ENCODE peak calls at places on chromosomes 6 and 20, in four cellular contexts. One of them, this sample, is unnamed.

GRCh38 chr6:8527818-8528217 is 92.5 kb upstream of the SLC35B3 start:
- DNase-seq in adrenal gland: no peak
- DNase-seq in PC-3: no peak
- DNase-seq in A673: no peak
- DNase-seq in this sample: no peak

GRCh38 chr20:19603390-19603753 is 154.7 kb upstream of the RIN2 start:
- DNase-seq in adrenal gland: no peak
- DNase-seq in PC-3: no peak
- DNase-seq in A673: no peak
- DNase-seq in this sample: no peak

GRCh38 chr20:56345911-56346310 is 12.9 kb upstream of the FAM210B start:
- DNase-seq in adrenal gland: no peak
- DNase-seq in PC-3: no peak
- DNase-seq in A673: peak
- DNase-seq in this sample: no peak

GRCh38 chr6:71410681-71411080 is 122.1 kb downstream of the OGFRL1 start:
- DNase-seq in adrenal gland: no peak
- DNase-seq in PC-3: no peak
- DNase-seq in A673: no peak
- DNase-seq in this sample: no peak

GRCh38 chr6:13014551-13015378 is 298.2 kb downstream of the PHACTR1 start:
- DNase-seq in adrenal gland: no peak
- DNase-seq in PC-3: no peak
- DNase-seq in A673: no peak
- DNase-seq in this sample: no peak

GRCh38 chr6:11364971-11365397 is 132.5 kb upstream of the NEDD9 start:
- DNase-seq in adrenal gland: peak
- DNase-seq in PC-3: no peak
- DNase-seq in A673: no peak
- DNase-seq in this sample: no peak

GRCh38 chr6:27126046-27126814 is 121.3 kb upstream of the PRSS16 start:
- DNase-seq in adrenal gland: no peak
- DNase-seq in PC-3: no peak
- DNase-seq in A673: no peak
- DNase-seq in this sample: no peak

GRCh38 chr6:98843274-98844243 is 9.2 kb downstream of the POU3F2 start:
- DNase-seq in adrenal gland: no peak
- DNase-seq in PC-3: no peak
- DNase-seq in A673: no peak
- DNase-seq in this sample: no peak

GRCh38 chr6:11356404-11357155 is 124.1 kb upstream of the NEDD9 start:
- DNase-seq in adrenal gland: peak
- DNase-seq in PC-3: no peak
- DNase-seq in A673: peak
- DNase-seq in this sample: no peak

GRCh38 chr20:33280775-33281174 is 2.2 kb upstream of the BPIFB1 start:
- DNase-seq in adrenal gland: no peak
- DNase-seq in PC-3: no peak
- DNase-seq in A673: no peak
- DNase-seq in this sample: no peak

GRCh38 chr6:26311385-26312095 is 53.5 kb upstream of the BTN3A2 start:
- DNase-seq in adrenal gland: no peak
- DNase-seq in PC-3: peak
- DNase-seq in A673: peak
- DNase-seq in this sample: peak

GRCh38 chr6:40542175-40542764 is 44.9 kb downstream of the LRFN2 start:
- DNase-seq in adrenal gland: no peak
- DNase-seq in PC-3: no peak
- DNase-seq in A673: no peak
- DNase-seq in this sample: no peak

GRCh38 chr6:153392156-153392555 is 261.1 kb upstream of the RGS17 start:
- DNase-seq in adrenal gland: no peak
- DNase-seq in PC-3: no peak
- DNase-seq in A673: peak
- DNase-seq in this sample: no peak

GRCh38 chr20:63740501-63741353 is 1.2 kb downstream of the SLC2A4RG start:
- DNase-seq in adrenal gland: peak
- DNase-seq in PC-3: peak
- DNase-seq in A673: peak
- DNase-seq in this sample: peak

GRCh38 chr20:34546751-34547181 is 11.8 kb upstream of the MAP1LC3A start:
- DNase-seq in adrenal gland: no peak
- DNase-seq in PC-3: no peak
- DNase-seq in A673: no peak
- DNase-seq in this sample: no peak

GRCh38 chr6:100370265-100370664 is 94.5 kb downstream of the SIM1 start:
- DNase-seq in adrenal gland: no peak
- DNase-seq in PC-3: peak
- DNase-seq in A673: peak
- DNase-seq in this sample: no peak

GRCh38 chr6:45420083-45420908 is 42.6 kb upstream of the SUPT3H start:
- DNase-seq in adrenal gland: no peak
- DNase-seq in PC-3: peak
- DNase-seq in A673: peak
- DNase-seq in this sample: peak

GRCh38 chr20:25019381-25020155 is 27.0 kb upstream of the APMAP start:
- DNase-seq in adrenal gland: no peak
- DNase-seq in PC-3: no peak
- DNase-seq in A673: no peak
- DNase-seq in this sample: no peak

GRCh38 chr6:142184332-142184731 is 37.3 kb downstream of the VTA1 start:
- DNase-seq in adrenal gland: no peak
- DNase-seq in PC-3: peak
- DNase-seq in A673: no peak
- DNase-seq in this sample: no peak

GRCh38 chr6:142192343-142192742 is 45.3 kb downstream of the VTA1 start:
- DNase-seq in adrenal gland: no peak
- DNase-seq in PC-3: no peak
- DNase-seq in A673: no peak
- DNase-seq in this sample: no peak

DNA sequence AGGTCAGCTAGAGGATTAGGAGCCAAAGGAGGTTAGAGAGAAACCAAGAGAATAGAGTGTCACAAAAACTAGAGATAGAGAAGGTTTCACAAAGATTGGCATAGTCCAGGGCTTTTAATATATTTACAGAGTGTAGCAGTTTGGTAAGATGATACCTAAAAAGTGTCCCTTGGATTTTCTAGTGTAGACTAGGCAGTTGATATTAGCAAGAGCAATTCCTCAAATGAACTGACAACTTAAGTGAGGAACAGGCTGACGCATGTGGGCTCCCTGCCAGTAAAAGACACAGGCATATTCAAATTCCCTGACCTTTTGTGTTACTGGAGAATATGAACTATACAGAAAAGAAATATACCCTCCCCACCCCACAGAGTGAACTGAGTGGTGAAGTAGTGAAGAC is 40.1 kb downstream of the VTA1 start:
- DNase-seq in adrenal gland: peak
- DNase-seq in PC-3: peak
- DNase-seq in A673: peak
- DNase-seq in this sample: no peak
- H3K27ac ChIP-seq in adrenal gland: no peak
- H3K27ac ChIP-seq in PC-3: no peak
- H3K27ac ChIP-seq in A673: no peak
- H3K27ac ChIP-seq in this sample: no peak

GRCh38 chr6:161437851-161438250 is 164.0 kb upstream of the AGPAT4 start:
- DNase-seq in adrenal gland: no peak
- DNase-seq in PC-3: peak
- DNase-seq in A673: no peak
- DNase-seq in this sample: no peak
- H3K27ac ChIP-seq in adrenal gland: no peak
- H3K27ac ChIP-seq in PC-3: peak
- H3K27ac ChIP-seq in A673: no peak
- H3K27ac ChIP-seq in this sample: no peak

GRCh38 chr6:90086517-90086916 is 192.2 kb downstream of the GJA10 start:
- DNase-seq in adrenal gland: no peak
- DNase-seq in PC-3: peak
- DNase-seq in A673: no peak
- DNase-seq in this sample: peak
- H3K27ac ChIP-seq in adrenal gland: no peak
- H3K27ac ChIP-seq in PC-3: peak
- H3K27ac ChIP-seq in A673: no peak
- H3K27ac ChIP-seq in this sample: peak

DNA sequence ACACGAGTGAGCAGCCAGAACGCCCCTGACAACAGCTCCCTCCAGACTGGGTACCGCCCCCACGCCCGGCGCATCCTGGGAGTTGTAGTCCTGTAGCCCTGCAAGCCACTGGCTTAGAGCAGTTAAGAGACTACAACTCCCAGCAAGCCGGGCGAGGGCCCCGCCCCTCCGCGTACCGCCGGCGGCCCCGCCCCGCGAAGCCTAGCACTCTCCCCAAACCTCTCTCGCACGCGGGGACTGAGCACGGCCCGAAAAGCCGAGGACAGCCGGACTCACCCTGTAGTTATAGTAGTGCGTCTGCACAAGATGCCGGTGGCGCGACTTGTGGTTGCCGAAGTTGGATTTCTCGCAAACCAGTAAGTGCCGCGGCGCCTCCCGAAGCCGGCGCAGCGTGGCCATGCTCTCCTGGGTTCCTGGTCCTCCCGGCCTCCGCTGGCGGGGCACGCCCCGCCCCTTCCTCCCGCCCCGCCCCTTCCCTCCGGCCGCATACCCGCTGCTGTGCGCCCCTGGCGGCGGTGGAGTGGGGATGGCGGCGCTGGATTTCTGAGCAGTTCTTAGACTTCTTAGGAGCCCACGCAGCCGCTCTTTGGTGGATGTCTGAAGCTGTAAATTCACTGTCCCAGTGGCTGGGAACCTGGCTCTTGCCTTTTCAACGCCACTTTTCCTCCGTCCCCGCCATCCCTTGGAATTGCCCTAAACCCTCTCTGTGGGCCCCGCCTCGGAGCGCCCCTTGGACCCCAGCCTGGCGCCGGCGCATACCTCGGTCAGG is at the start of gene RPP40:
- DNase-seq in adrenal gland: peak
- DNase-seq in PC-3: peak
- DNase-seq in A673: peak
- DNase-seq in this sample: peak
- H3K27ac ChIP-seq in adrenal gland: peak
- H3K27ac ChIP-seq in PC-3: peak
- H3K27ac ChIP-seq in A673: peak
- H3K27ac ChIP-seq in this sample: peak

GRCh38 chr6:150491131-150491795 is 108.4 kb upstream of the PLEKHG1 start:
- DNase-seq in adrenal gland: no peak
- DNase-seq in PC-3: peak
- DNase-seq in A673: no peak
- DNase-seq in this sample: peak

GRCh38 chr6:150491796-150492142 is 107.9 kb upstream of the PLEKHG1 start:
- DNase-seq in adrenal gland: no peak
- DNase-seq in PC-3: no peak
- DNase-seq in A673: no peak
- DNase-seq in this sample: no peak

GRCh38 chr6:150492507-150492906 is 107.2 kb upstream of the PLEKHG1 start:
- DNase-seq in adrenal gland: no peak
- DNase-seq in PC-3: peak
- DNase-seq in A673: no peak
- DNase-seq in this sample: peak

GRCh38 chr6:150492941-150493340 is 106.7 kb upstream of the PLEKHG1 start:
- DNase-seq in adrenal gland: no peak
- DNase-seq in PC-3: peak
- DNase-seq in A673: peak
- DNase-seq in this sample: peak

GRCh38 chr6:150490586-150490985 is 109.1 kb upstream of the PLEKHG1 start:
- DNase-seq in adrenal gland: no peak
- DNase-seq in PC-3: peak
- DNase-seq in A673: no peak
- DNase-seq in this sample: peak
- H3K27ac ChIP-seq in adrenal gland: no peak
- H3K27ac ChIP-seq in PC-3: peak
- H3K27ac ChIP-seq in A673: no peak
- H3K27ac ChIP-seq in this sample: no peak

GRCh38 chr6:30722280-30723112 is 2.3 kb downstream of the TUBB start:
- DNase-seq in adrenal gland: peak
- DNase-seq in PC-3: peak
- DNase-seq in A673: peak
- DNase-seq in this sample: no peak
- H3K27ac ChIP-seq in adrenal gland: peak
- H3K27ac ChIP-seq in PC-3: peak
- H3K27ac ChIP-seq in A673: peak
- H3K27ac ChIP-seq in this sample: peak

DNA sequence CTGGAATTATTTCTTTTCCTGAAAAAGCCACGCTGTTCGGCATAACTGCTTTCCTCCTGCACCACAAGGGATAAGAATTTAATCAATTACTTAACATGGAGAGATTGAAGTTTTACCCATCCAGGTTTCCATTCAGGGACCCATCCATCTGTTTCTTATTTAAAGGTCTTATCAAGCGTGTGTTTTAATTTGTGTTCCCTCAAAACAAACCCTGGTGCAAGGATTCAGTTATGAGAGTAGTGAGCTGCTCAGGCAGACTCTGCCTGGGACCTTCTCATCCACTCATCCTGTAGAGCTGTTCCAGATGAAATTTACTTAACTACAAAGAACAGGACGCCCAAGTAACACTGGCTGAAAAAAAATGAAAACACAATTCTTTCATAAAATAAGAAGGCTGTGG is 97.8 kb downstream of the BANF2 start:
- DNase-seq in adrenal gland: no peak
- DNase-seq in PC-3: no peak
- DNase-seq in A673: no peak
- DNase-seq in this sample: no peak
- H3K27ac ChIP-seq in adrenal gland: no peak
- H3K27ac ChIP-seq in PC-3: no peak
- H3K27ac ChIP-seq in A673: no peak
- H3K27ac ChIP-seq in this sample: no peak